ENCODE peak calls at places on chromosomes 16 and 17, in seven cellular contexts. D, Z, O, E, C, G and Q are unnamed samples.

GRCh38 chr17:1714488-1714979 is 4.4 kb upstream of the TLCD2 start:
- DNase-seq in G (peak), O (peak), Z (peak), D (no peak), E (peak), C (peak), Q (peak)

GRCh38 chr17:39605492-39606433 is 2.0 kb downstream of the NEUROD2 start:
- DNase-seq in Z (peak), O (no peak), G (peak), C (no peak), D (no peak), E (peak), Q (peak)

GRCh38 chr17:82333279-82334171 is at the start of gene SECTM1:
- DNase-seq in E (no peak), D (no peak), Z (peak), G (peak), C (peak), O (peak), Q (peak)

GRCh38 chr16:24761526-24761925 is 32.1 kb downstream of the TNRC6A start:
- DNase-seq in G (no peak), D (no peak), E (no peak), C (no peak), O (no peak), Z (no peak), Q (no peak)

GRCh38 chr17:6555331-6556120 is 829 bp downstream of the PITPNM3 start:
- DNase-seq in C (peak), Z (peak), D (no peak), E (peak), O (peak), G (peak), Q (peak)

GRCh38 chr16:27470567-27471431 is 68.8 kb downstream of the IL21R start:
- DNase-seq in D (no peak), G (no peak), Z (peak), E (no peak), C (no peak), O (no peak), Q (no peak)

GRCh38 chr17:28380572-28380907 is 9.0 kb downstream of the SARM1 start:
- DNase-seq in Z (no peak), D (no peak), C (no peak), E (no peak), O (no peak), G (no peak), Q (no peak)

GRCh38 chr17:57366558-57367351 is 110.4 kb downstream of the MSI2 start:
- DNase-seq in O (peak), C (peak), G (no peak), Z (peak), D (peak), E (no peak), Q (no peak)

GRCh38 chr16:66131895-66132294 is 234.6 kb upstream of the CDH5 start:
- DNase-seq in E (no peak), O (no peak), Z (peak), G (no peak), D (no peak), C (peak), Q (no peak)

GRCh38 chr16:87757841-87758426 is 7.9 kb downstream of the KLHDC4 start:
- DNase-seq in C (peak), G (no peak), E (no peak), Z (peak), D (no peak), O (no peak), Q (no peak)

GRCh38 chr17:4980644-4981216 is 6.7 kb downstream of the CAMTA2 start:
- DNase-seq in C (peak), O (peak), Z (peak), G (peak), E (no peak), D (peak), Q (peak)

GRCh38 chr16:81571175-81571574 is 126.6 kb downstream of the CMIP start:
- DNase-seq in E (no peak), O (no peak), Z (no peak), C (no peak), G (no peak), D (no peak), Q (no peak)

GRCh38 chr17:1460233-1460632 is 4.2 kb upstream of the CRK start:
- DNase-seq in Z (no peak), G (no peak), D (no peak), C (peak), O (peak), E (peak), Q (no peak)

GRCh38 chr17:46978489-46979022 is 497 bp downstream of the RPRML start:
- DNase-seq in G (peak), D (peak), O (no peak), E (no peak), Z (no peak), C (peak), Q (peak)

GRCh38 chr16:21101631-21102420 is 48.8 kb downstream of the DNAH3 start:
- DNase-seq in E (no peak), O (peak), Z (peak), C (peak), D (peak), G (peak), Q (peak)

GRCh38 chr17:33461051-33461450 is 168.0 kb upstream of the ASIC2 start:
- DNase-seq in O (no peak), D (no peak), C (no peak), Z (no peak), E (no peak), G (peak), Q (no peak)

GRCh38 chr16:73052441-73053030 is 4.6 kb upstream of the ZFHX3 start:
- DNase-seq in E (no peak), D (no peak), O (no peak), C (no peak), Z (no peak), G (no peak), Q (peak)
- H2AFZ ChIP-seq in E (no peak), D (no peak), O (no peak), C (no peak), Z (no peak), G (no peak), Q (no peak)

GRCh38 chr16:48523415-48524204 is 86.4 kb downstream of the N4BP1 start:
- DNase-seq in O (no peak), E (no peak), C (no peak), D (no peak), Z (no peak), G (no peak), Q (no peak)

GRCh38 chr16:48524348-48525200 is 85.4 kb downstream of the N4BP1 start:
- DNase-seq in O (peak), E (peak), G (no peak), Z (no peak), C (peak), D (no peak), Q (no peak)

GRCh38 chr16:48526958-48527331 is 83.0 kb downstream of the N4BP1 start:
- DNase-seq in G (no peak), C (no peak), D (no peak), Z (no peak), E (no peak), O (no peak), Q (no peak)

GRCh38 chr16:48525201-48526057 is 84.6 kb downstream of the N4BP1 start:
- DNase-seq in E (no peak), Z (no peak), G (no peak), C (no peak), D (peak), O (no peak), Q (no peak)

DNA sequence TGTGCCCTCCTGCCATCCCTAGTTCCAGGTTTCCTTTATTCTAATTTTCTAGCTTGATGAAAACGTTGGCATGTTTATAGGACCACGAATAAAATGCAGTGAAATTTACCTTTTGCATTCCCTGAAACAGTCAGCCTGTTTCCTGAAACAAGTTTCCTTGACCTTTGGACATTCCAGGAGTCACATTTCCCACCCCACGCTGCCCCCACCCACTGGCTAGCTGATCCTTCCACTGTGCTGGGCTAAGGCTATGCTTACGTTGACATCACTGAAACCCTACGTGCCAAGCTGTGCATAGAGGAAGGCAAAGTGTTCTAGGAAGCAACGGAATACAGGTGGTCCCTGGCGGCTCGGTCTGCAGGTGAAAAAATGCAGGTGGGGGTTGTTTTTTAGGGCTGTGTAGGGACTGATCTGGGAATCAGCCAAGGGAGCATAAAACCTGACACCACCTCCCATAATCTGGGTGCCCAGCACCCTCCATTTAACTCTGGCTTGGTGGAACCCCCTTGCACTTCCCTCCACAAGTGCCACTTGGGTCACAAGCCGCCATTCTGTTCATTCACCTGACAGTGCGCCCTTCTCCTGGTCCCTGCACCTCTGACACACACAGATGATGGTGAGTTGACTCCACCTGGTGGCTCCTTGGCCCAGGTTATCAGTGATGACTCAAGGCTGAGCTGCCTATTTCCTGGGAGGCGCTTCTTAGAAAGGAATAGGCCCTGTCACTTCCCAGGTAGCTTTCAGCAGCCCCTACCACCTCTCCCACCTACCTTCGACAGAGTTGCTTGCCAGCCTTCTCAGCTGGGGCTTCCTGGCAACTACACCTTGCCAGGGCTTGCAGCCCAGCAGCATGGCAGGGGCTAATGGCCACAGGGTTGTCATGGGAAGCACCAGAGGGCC is 83.7 kb downstream of the N4BP1 start:
- DNase-seq in D (peak), G (peak), C (peak), Z (peak), E (peak), O (peak), Q (peak)
- H2AFZ ChIP-seq in D (no peak), G (no peak), C (peak), Z (no peak), E (peak), O (no peak), Q (no peak)

GRCh38 chr16:2706611-2707311 is 13.3 kb downstream of the PRSS27 start:
- DNase-seq in E (no peak), D (no peak), O (no peak), Z (no peak), G (no peak), C (no peak), Q (no peak)

GRCh38 chr16:2706085-2706484 is 13.9 kb downstream of the PRSS27 start:
- DNase-seq in G (no peak), Z (no peak), E (no peak), O (no peak), D (no peak), C (no peak), Q (no peak)

GRCh38 chr16:2708955-2709587 is 11.0 kb downstream of the PRSS27 start:
- DNase-seq in Z (no peak), C (no peak), E (no peak), O (no peak), D (no peak), G (no peak), Q (no peak)

GRCh38 chr16:2708290-2708639 is 11.8 kb downstream of the PRSS27 start:
- DNase-seq in D (no peak), Z (no peak), C (no peak), G (no peak), O (no peak), E (no peak), Q (no peak)

GRCh38 chr16:2707368-2708289 is 12.4 kb downstream of the PRSS27 start:
- DNase-seq in C (no peak), D (no peak), Z (no peak), E (no peak), O (no peak), G (no peak), Q (no peak)
- H2AFZ ChIP-seq in C (no peak), D (no peak), Z (no peak), E (no peak), O (no peak), G (no peak), Q (no peak)

DNA sequence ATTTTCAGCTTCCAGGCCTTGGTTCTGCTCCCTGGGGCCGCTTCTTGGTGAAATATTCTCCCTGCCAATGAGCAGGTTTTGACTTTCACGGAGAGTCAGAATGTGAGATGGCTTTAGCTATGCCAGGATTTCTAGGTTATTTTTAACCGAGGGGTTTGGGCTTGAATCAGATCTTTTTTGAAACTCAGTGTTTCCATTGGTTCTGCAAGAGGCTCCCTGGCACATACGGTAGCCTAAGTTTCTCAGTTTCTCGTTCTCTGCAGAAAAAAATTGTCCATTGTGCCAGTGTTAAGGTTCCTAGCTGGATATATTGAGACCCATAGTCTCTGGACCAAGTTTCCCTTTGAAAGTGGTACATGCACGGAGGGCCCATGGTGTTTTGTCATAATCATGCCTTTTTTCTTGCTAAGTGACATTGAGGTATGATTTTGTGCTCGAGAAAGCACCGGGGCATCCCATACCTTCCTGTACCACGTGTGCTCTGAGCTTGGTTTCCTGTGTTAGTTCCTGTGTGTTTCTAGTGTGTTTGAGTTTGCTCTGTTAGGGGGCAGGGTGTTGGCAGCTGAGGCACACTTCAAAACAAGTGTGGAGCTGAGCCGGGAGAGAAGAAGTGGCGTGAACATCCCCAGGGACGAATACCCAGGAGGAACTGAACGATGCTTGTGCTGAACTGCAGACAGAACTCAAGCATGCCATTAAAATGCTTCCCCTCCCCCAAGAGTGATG is 127.2 kb downstream of the HS3ST3B1 start:
- DNase-seq in Z (no peak), C (no peak), O (no peak), E (no peak), D (peak), G (no peak), Q (no peak)
- H2AFZ ChIP-seq in Z (no peak), C (no peak), O (no peak), E (no peak), D (peak), G (no peak), Q (no peak)

GRCh38 chr16:89084814-89085612 is 8.6 kb upstream of the ACSF3 start:
- DNase-seq in G (no peak), D (no peak), E (no peak), C (no peak), O (no peak), Z (no peak), Q (no peak)
- H2AFZ ChIP-seq in G (no peak), D (no peak), E (no peak), C (no peak), O (no peak), Z (no peak), Q (no peak)